ENCODE peak calls at places on chromosomes 11 and 22, in seven cellular contexts. One of them, this sample, is unnamed.

GRCh38 chr11:3080104-3080503 is 22.9 kb upstream of the CARS1 start:
- DNase-seq in colonic mucosa: no peak
- DNase-seq in GM23248: no peak
- DNase-seq in mammary epithelial cell: no peak
- DNase-seq in mesendoderm: no peak
- DNase-seq in neural progenitor cell: no peak
- DNase-seq in MM.1S: no peak
- DNase-seq in this sample: no peak

GRCh38 chr11:63639195-63639832 is 25.1 kb upstream of the PLAAT3 start:
- DNase-seq in colonic mucosa: no peak
- DNase-seq in GM23248: peak; percentile 74
- DNase-seq in mesendoderm: no peak
- DNase-seq in neural progenitor cell: no peak
- DNase-seq in MM.1S: peak; percentile 44
- DNase-seq in mammary epithelial cell: no peak
- DNase-seq in this sample: peak; percentile 10

GRCh38 chr11:95795627-95796308 is 5.5 kb downstream of the CEP57 start:
- DNase-seq in neural progenitor cell: no peak
- DNase-seq in mesendoderm: no peak
- DNase-seq in colonic mucosa: no peak
- DNase-seq in MM.1S: no peak
- DNase-seq in mammary epithelial cell: no peak
- DNase-seq in GM23248: no peak
- DNase-seq in this sample: no peak

GRCh38 chr11:128523616-128524015 is 63.7 kb downstream of the ETS1 start:
- DNase-seq in mammary epithelial cell: peak; percentile 75
- DNase-seq in GM23248: peak; percentile 88
- DNase-seq in MM.1S: no peak
- DNase-seq in mesendoderm: no peak
- DNase-seq in neural progenitor cell: no peak
- DNase-seq in colonic mucosa: no peak
- DNase-seq in this sample: no peak

GRCh38 chr22:19723990-19724827 is 870 bp downstream of the GP1BB start:
- DNase-seq in mammary epithelial cell: no peak
- DNase-seq in MM.1S: no peak
- DNase-seq in GM23248: no peak
- DNase-seq in colonic mucosa: no peak
- DNase-seq in neural progenitor cell: peak; percentile 93
- DNase-seq in mesendoderm: peak; percentile 83
- DNase-seq in this sample: peak; percentile 90

GRCh38 chr11:61803889-61804647 is 11.4 kb downstream of the FEN1 start:
- DNase-seq in GM23248: no peak
- DNase-seq in neural progenitor cell: no peak
- DNase-seq in MM.1S: no peak
- DNase-seq in mesendoderm: no peak
- DNase-seq in mammary epithelial cell: no peak
- DNase-seq in colonic mucosa: no peak
- DNase-seq in this sample: no peak

GRCh38 chr11:47861762-47862161 is 13.6 kb upstream of the NUP160 start:
- DNase-seq in colonic mucosa: no peak
- DNase-seq in mammary epithelial cell: no peak
- DNase-seq in neural progenitor cell: no peak
- DNase-seq in mesendoderm: no peak
- DNase-seq in MM.1S: no peak
- DNase-seq in GM23248: peak; percentile 91
- DNase-seq in this sample: no peak

GRCh38 chr22:24146190-24146616 is 35.1 kb upstream of the SUSD2 start:
- DNase-seq in GM23248: peak; percentile 73
- DNase-seq in MM.1S: peak; percentile 84
- DNase-seq in colonic mucosa: peak; percentile 81
- DNase-seq in neural progenitor cell: peak; percentile 26
- DNase-seq in mesendoderm: peak; percentile 84
- DNase-seq in mammary epithelial cell: no peak
- DNase-seq in this sample: peak; percentile 80

GRCh38 chr11:102513869-102514268 is 16.7 kb downstream of the MMP7 start:
- DNase-seq in mammary epithelial cell: peak; percentile 48
- DNase-seq in mesendoderm: no peak
- DNase-seq in neural progenitor cell: no peak
- DNase-seq in MM.1S: no peak
- DNase-seq in colonic mucosa: peak; percentile 35
- DNase-seq in GM23248: peak; percentile 49
- DNase-seq in this sample: no peak

GRCh38 chr11:124174001-124174400 is 9.1 kb upstream of the OR10D3 start:
- DNase-seq in neural progenitor cell: peak; percentile 90
- DNase-seq in MM.1S: peak; percentile 56
- DNase-seq in colonic mucosa: no peak
- DNase-seq in mammary epithelial cell: peak; percentile 51
- DNase-seq in GM23248: peak; percentile 77
- DNase-seq in mesendoderm: peak; percentile 98
- DNase-seq in this sample: peak; percentile 71

GRCh38 chr11:110971110-110971509 is 258.9 kb upstream of the ARHGAP20 start:
- DNase-seq in mesendoderm: no peak
- DNase-seq in MM.1S: no peak
- DNase-seq in GM23248: peak; percentile 76
- DNase-seq in mammary epithelial cell: peak; percentile 82
- DNase-seq in colonic mucosa: no peak
- DNase-seq in neural progenitor cell: no peak
- DNase-seq in this sample: no peak

GRCh38 chr22:23306438-23306921 is 126.2 kb downstream of the BCR start:
- DNase-seq in GM23248: peak; percentile 75
- DNase-seq in colonic mucosa: no peak
- DNase-seq in mammary epithelial cell: peak; percentile 53
- DNase-seq in neural progenitor cell: no peak
- DNase-seq in mesendoderm: no peak
- DNase-seq in MM.1S: no peak
- DNase-seq in this sample: no peak

GRCh38 chr11:104402812-104403521 is 239.0 kb upstream of the PDGFD start:
- DNase-seq in mesendoderm: peak; percentile 88
- DNase-seq in MM.1S: no peak
- DNase-seq in colonic mucosa: no peak
- DNase-seq in mammary epithelial cell: no peak
- DNase-seq in neural progenitor cell: peak; percentile 59
- DNase-seq in GM23248: no peak
- DNase-seq in this sample: peak; percentile 75

GRCh38 chr11:121248496-121248895 is 44.1 kb upstream of the SC5D start:
- DNase-seq in neural progenitor cell: no peak
- DNase-seq in GM23248: no peak
- DNase-seq in colonic mucosa: no peak
- DNase-seq in MM.1S: no peak
- DNase-seq in mesendoderm: no peak
- DNase-seq in mammary epithelial cell: peak; percentile 46
- DNase-seq in this sample: peak; percentile 20

GRCh38 chr11:7204778-7205177 is 46.9 kb upstream of the SYT9 start:
- DNase-seq in colonic mucosa: no peak
- DNase-seq in mesendoderm: peak; percentile 19
- DNase-seq in neural progenitor cell: no peak
- DNase-seq in mammary epithelial cell: peak; percentile 5
- DNase-seq in GM23248: peak; percentile 60
- DNase-seq in MM.1S: no peak
- DNase-seq in this sample: no peak

GRCh38 chr11:134724106-134724778 is 312.2 kb upstream of the B3GAT1 start:
- DNase-seq in mammary epithelial cell: no peak
- DNase-seq in MM.1S: no peak
- DNase-seq in neural progenitor cell: no peak
- DNase-seq in mesendoderm: no peak
- DNase-seq in GM23248: no peak
- DNase-seq in colonic mucosa: no peak
- DNase-seq in this sample: no peak
- H3K9ac ChIP-seq in mammary epithelial cell: no peak overlapping the region
- H3K9ac ChIP-seq in MM.1S: no peak overlapping the region
- H3K9ac ChIP-seq in neural progenitor cell: no peak overlapping the region
- H3K9ac ChIP-seq in mesendoderm: no peak overlapping the region
- H3K9ac ChIP-seq in GM23248: no peak overlapping the region
- H3K9ac ChIP-seq in colonic mucosa: no peak overlapping the region
- H3K9ac ChIP-seq in this sample: no peak overlapping the region

GRCh38 chr11:70210051-70210501 is 7.0 kb downstream of the FADD start:
- DNase-seq in mesendoderm: no peak
- DNase-seq in neural progenitor cell: no peak
- DNase-seq in GM23248: peak; percentile 92
- DNase-seq in colonic mucosa: no peak
- DNase-seq in mammary epithelial cell: peak; percentile 27
- DNase-seq in MM.1S: no peak
- DNase-seq in this sample: no peak
- H3K27ac ChIP-seq in mesendoderm: peak overlapping the region; percentile 22
- H3K27ac ChIP-seq in neural progenitor cell: no peak overlapping the region
- H3K27ac ChIP-seq in GM23248: peak overlapping the region; percentile 88
- H3K27ac ChIP-seq in colonic mucosa: no peak overlapping the region
- H3K27ac ChIP-seq in mammary epithelial cell: no peak overlapping the region
- H3K27ac ChIP-seq in MM.1S: no peak overlapping the region
- H3K27ac ChIP-seq in this sample: no peak overlapping the region

GRCh38 chr11:11876458-11876857 is 34.7 kb downstream of the USP47 start:
- DNase-seq in GM23248: peak; percentile 5
- DNase-seq in mesendoderm: peak; percentile 83
- DNase-seq in MM.1S: no peak
- DNase-seq in mammary epithelial cell: no peak
- DNase-seq in neural progenitor cell: peak; percentile 26
- DNase-seq in colonic mucosa: no peak
- DNase-seq in this sample: peak; percentile 75
- H3K4me1 ChIP-seq in GM23248: peaks cover 5% of the 10 kb centered on the region
- H3K4me1 ChIP-seq in mesendoderm: peaks cover 6% of the 10 kb centered on the region
- H3K4me1 ChIP-seq in MM.1S: no peaks in the 10 kb centered on the region
- H3K4me1 ChIP-seq in mammary epithelial cell: no peaks in the 10 kb centered on the region
- H3K4me1 ChIP-seq in neural progenitor cell: peaks cover 6% of the 10 kb centered on the region
- H3K4me1 ChIP-seq in colonic mucosa: no peaks in the 10 kb centered on the region
- H3K4me1 ChIP-seq in this sample: peaks cover 6% of the 10 kb centered on the region

GRCh38 chr22:39270792-39271191 is 26.0 kb upstream of the PDGFB start:
- DNase-seq in GM23248: no peak
- DNase-seq in mammary epithelial cell: no peak
- DNase-seq in colonic mucosa: no peak
- DNase-seq in MM.1S: no peak
- DNase-seq in neural progenitor cell: no peak
- DNase-seq in mesendoderm: no peak
- DNase-seq in this sample: no peak

GRCh38 chr22:39268645-39269044 is 23.9 kb upstream of the PDGFB start:
- DNase-seq in colonic mucosa: no peak
- DNase-seq in GM23248: no peak
- DNase-seq in neural progenitor cell: no peak
- DNase-seq in mammary epithelial cell: no peak
- DNase-seq in MM.1S: no peak
- DNase-seq in mesendoderm: no peak
- DNase-seq in this sample: no peak

GRCh38 chr22:39267966-39268365 is 23.2 kb upstream of the PDGFB start:
- DNase-seq in neural progenitor cell: no peak
- DNase-seq in mammary epithelial cell: no peak
- DNase-seq in MM.1S: no peak
- DNase-seq in colonic mucosa: no peak
- DNase-seq in mesendoderm: no peak
- DNase-seq in GM23248: no peak
- DNase-seq in this sample: no peak

GRCh38 chr22:39270280-39270679 is 25.5 kb upstream of the PDGFB start:
- DNase-seq in neural progenitor cell: no peak
- DNase-seq in GM23248: no peak
- DNase-seq in mesendoderm: no peak
- DNase-seq in MM.1S: no peak
- DNase-seq in colonic mucosa: no peak
- DNase-seq in mammary epithelial cell: no peak
- DNase-seq in this sample: no peak

GRCh38 chr22:39269095-39269827 is 24.5 kb upstream of the PDGFB start:
- DNase-seq in mesendoderm: no peak
- DNase-seq in neural progenitor cell: no peak
- DNase-seq in mammary epithelial cell: no peak
- DNase-seq in colonic mucosa: no peak
- DNase-seq in GM23248: no peak
- DNase-seq in MM.1S: no peak
- DNase-seq in this sample: no peak
- H3K9ac ChIP-seq in mesendoderm: no peak overlapping the region
- H3K9ac ChIP-seq in neural progenitor cell: no peak overlapping the region
- H3K9ac ChIP-seq in mammary epithelial cell: no peak overlapping the region
- H3K9ac ChIP-seq in colonic mucosa: no peak overlapping the region
- H3K9ac ChIP-seq in GM23248: no peak overlapping the region
- H3K9ac ChIP-seq in MM.1S: no peak overlapping the region
- H3K9ac ChIP-seq in this sample: no peak overlapping the region

DNA sequence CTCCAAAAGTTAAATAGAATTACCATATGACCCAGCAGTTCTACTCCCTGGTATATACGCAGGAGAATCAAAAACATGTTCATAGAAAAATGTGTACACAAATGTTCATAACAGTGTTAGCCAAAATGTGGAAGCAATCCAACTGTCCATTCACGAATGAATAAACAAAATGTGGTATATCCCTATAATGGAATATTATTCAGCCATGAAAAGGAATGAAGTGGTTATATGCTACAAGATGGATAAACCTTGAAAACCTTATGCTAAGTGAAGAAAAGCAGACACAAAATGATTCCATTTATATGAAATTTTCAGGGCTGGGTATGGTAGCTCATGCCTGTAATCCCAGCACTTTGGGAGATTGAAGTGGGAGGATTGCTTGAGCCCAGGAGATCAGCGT is 16.1 kb downstream of the POLD4 start:
- DNase-seq in mesendoderm: no peak
- DNase-seq in MM.1S: no peak
- DNase-seq in GM23248: no peak
- DNase-seq in mammary epithelial cell: no peak
- DNase-seq in colonic mucosa: no peak
- DNase-seq in neural progenitor cell: no peak
- DNase-seq in this sample: no peak
- H3K27ac ChIP-seq in mesendoderm: no peak overlapping the region
- H3K27ac ChIP-seq in MM.1S: no peak overlapping the region
- H3K27ac ChIP-seq in GM23248: no peak overlapping the region
- H3K27ac ChIP-seq in mammary epithelial cell: no peak overlapping the region
- H3K27ac ChIP-seq in colonic mucosa: no peak overlapping the region
- H3K27ac ChIP-seq in neural progenitor cell: no peak overlapping the region
- H3K27ac ChIP-seq in this sample: no peak overlapping the region